ENCODE peak calls at places on chromosomes 4 and X, in four cellular contexts. A is cerebellar cortex, T is osteocyte, G is GM13976. E is an unnamed sample.

GRCh38 chr4:95547708-95548471 is 883 bp downstream of the UNC5C start:
- DNase-seq in A (peak; percentile 47), T (no peak), G (no peak), E (no peak)

GRCh38 chr4:185426960-185427688 is 1.4 kb upstream of the UFSP2 start:
- DNase-seq in A (no peak), T (no peak), G (no peak), E (no peak)

GRCh38 chr4:164959896-164960295 is 17.6 kb downstream of the TRIM61 start:
- DNase-seq in A (no peak), T (no peak), G (no peak), E (no peak)

GRCh38 chrX:69320116-69320515 is 154.9 kb upstream of the PJA1 start:
- DNase-seq in A (no peak), T (peak; percentile 66), G (peak; percentile 2), E (peak; percentile 35)

GRCh38 chr4:766152-766515 is 59.8 kb downstream of the CPLX1 start:
- DNase-seq in A (no peak), T (no peak), G (no peak), E (no peak)

GRCh38 chr4:186687263-186687662 is 36.4 kb downstream of the FAT1 start:
- DNase-seq in A (no peak), T (no peak), G (no peak), E (no peak)

GRCh38 chr4:25433966-25434667 is 57.1 kb downstream of the ANAPC4 start:
- DNase-seq in A (no peak), T (no peak), G (peak; percentile 10), E (no peak)

GRCh38 chrX:69396916-69397315 is 107.2 kb upstream of the NALF2 start:
- DNase-seq in A (no peak), T (peak; percentile 54), G (no peak), E (no peak)

GRCh38 chr4:138639018-138639876 is 376.3 kb upstream of the NOCT start:
- DNase-seq in A (no peak), T (no peak), G (no peak), E (no peak)

GRCh38 chr4:118742050-118742449 is 56.9 kb downstream of the METTL14 start:
- DNase-seq in A (no peak), T (no peak), G (no peak), E (no peak)

E was measured in coronary artery.